ENCODE peak calls at places on chromosomes 16 and 17, in five cellular contexts. X is skeletal muscle cell, V is MG63, F is foreskin fibroblast, S is sigmoid colon. G is an unnamed sample.
A peak's percentile ranks its signal among the peaks of the same experiment; 100 is the strongest.

GRCh38 chr16:24289301-24289700 is 33.2 kb downstream of the CACNG3 start:
- DNase-seq in X (no peak), V (no peak), F (no peak), S (no peak), G (no peak)

GRCh38 chr17:33038740-33039139 is 47.1 kb downstream of the SPACA3 start:
- DNase-seq in X (no peak), V (peak; percentile 15), F (no peak), S (no peak), G (no peak)

GRCh38 chr17:27489045-27489715 is 32.9 kb downstream of the KSR1 start:
- DNase-seq in X (no peak), V (peak; percentile 74), F (peak; percentile 19), S (peak; percentile 87), G (peak; percentile 21)

GRCh38 chr17:1462164-1463112 is 6.4 kb upstream of the CRK start:
- DNase-seq in X (no peak), V (no peak), F (no peak), S (no peak), G (no peak)

GRCh38 chr16:78478267-78478821 is 378.9 kb downstream of the WWOX start:
- DNase-seq in X (no peak), V (no peak), F (no peak), S (no peak), G (no peak)

GRCh38 chr17:44307387-44308186 is 814 bp upstream of the RUNDC3A start:
- DNase-seq in X (no peak), V (peak; percentile 46), F (peak; percentile 26), S (peak; percentile 85), G (no peak)

GRCh38 chr16:23712976-23713375 is at the start of gene ERN2:
- DNase-seq in X (no peak), V (no peak), F (no peak), S (no peak), G (no peak)

GRCh38 chr16:79021991-79022390 is 578.5 kb downstream of the MAF start:
- DNase-seq in X (no peak), V (no peak), F (no peak), S (no peak), G (no peak)

GRCh38 chr17:58541249-58541648 is 26.8 kb upstream of the MTMR4 start:
- DNase-seq in X (no peak), V (no peak), F (no peak), S (no peak), G (no peak)

GRCh38 chr16:89845417-89845816 is 17.1 kb downstream of the SPIRE2 start:
- DNase-seq in X (no peak), V (no peak), F (no peak), S (no peak), G (no peak)

GRCh38 chr17:2399572-2400473 is 1.0 kb downstream of the MNT start:
- DNase-seq in X (peak; percentile 90), V (peak; percentile 92), F (peak; percentile 98), S (peak; percentile 99), G (peak; percentile 88)

GRCh38 chr17:64074704-64075484 is 54.5 kb upstream of the ICAM2 start:
- DNase-seq in X (peak; percentile 36), V (no peak), F (peak; percentile 65), S (no peak), G (peak; percentile 76)

GRCh38 chr16:27787661-27788060 is 237.7 kb downstream of the KATNIP start:
- DNase-seq in X (no peak), V (no peak), F (no peak), S (no peak), G (no peak)

GRCh38 chr16:4682616-4683254 is 10.6 kb upstream of the NUDT16L1 start:
- DNase-seq in X (no peak), V (no peak), F (no peak), S (peak; percentile 77), G (no peak)

GRCh38 chr17:79781691-79782575 is 4.0 kb downstream of the CBX2 start:
- DNase-seq in X (no peak), V (no peak), F (no peak), S (no peak), G (no peak)

GRCh38 chr17:16433514-16433913 is 18.1 kb downstream of the TRPV2 start:
- DNase-seq in X (no peak), V (no peak), F (no peak), S (no peak), G (no peak)

GRCh38 chr17:40190197-40191021 is 13.1 kb downstream of the RAPGEFL1 start:
- DNase-seq in X (no peak), V (no peak), F (no peak), S (no peak), G (no peak)

GRCh38 chr17:45949755-45950320 is 49.2 kb upstream of the STH start:
- DNase-seq in X (no peak), V (no peak), F (no peak), S (peak; percentile 55), G (no peak)

GRCh38 chr16:68074850-68075249 is 10.3 kb upstream of the NFATC3 start:
- DNase-seq in X (no peak), V (no peak), F (no peak), S (no peak), G (no peak)

GRCh38 chr17:45905812-45906211 is 11.5 kb downstream of the MAPT start:
- DNase-seq in X (no peak), V (no peak), F (no peak), S (no peak), G (no peak)

GRCh38 chr16:49821614-49822282 is 34.2 kb downstream of the ZNF423 start:
- DNase-seq in X (no peak), V (no peak), F (no peak), S (no peak), G (no peak)

GRCh38 chr17:57077000-57077399 is 8.0 kb upstream of the AKAP1 start:
- DNase-seq in X (no peak), V (no peak), F (no peak), S (no peak), G (no peak)

GRCh38 chr17:57075193-57075592 is 9.9 kb upstream of the AKAP1 start:
- DNase-seq in X (no peak), V (no peak), F (no peak), S (no peak), G (no peak)

GRCh38 chr17:57080708-57081107 is 4.3 kb upstream of the AKAP1 start:
- DNase-seq in X (no peak), V (no peak), F (no peak), S (no peak), G (no peak)

GRCh38 chr17:57075785-57076184 is 9.3 kb upstream of the AKAP1 start:
- DNase-seq in X (no peak), V (no peak), F (no peak), S (no peak), G (no peak)

DNA sequence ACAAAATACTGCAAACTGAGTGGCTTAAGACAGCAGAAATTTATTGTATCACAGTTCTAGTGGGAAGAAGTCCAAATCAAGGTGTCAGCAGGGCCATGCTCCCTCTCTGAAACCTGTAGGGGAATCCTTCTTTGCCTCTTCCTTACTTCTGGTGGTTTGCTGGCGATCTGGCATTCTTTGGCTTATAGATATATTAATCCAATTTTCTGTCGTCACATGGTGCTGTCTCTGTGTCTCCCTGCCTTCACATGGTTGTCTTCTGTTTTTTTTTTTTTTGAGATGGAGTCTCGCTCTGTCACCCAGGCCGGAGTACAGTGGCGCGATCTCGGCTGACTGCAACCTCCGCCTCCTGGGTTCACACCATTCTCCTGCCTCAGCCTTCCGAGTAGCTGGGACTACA is 6.8 kb upstream of the AKAP1 start:
- DNase-seq in X (no peak), V (no peak), F (no peak), S (no peak), G (no peak)
- H3K4me3 ChIP-seq in X (no peak overlapping the region), V (no peak overlapping the region), F (no peak overlapping the region), S (no peak overlapping the region), G (no peak overlapping the region)

GRCh38 chr17:4584125-4584834 is at the start of gene SMTNL2:
- DNase-seq in X (no peak), V (no peak), F (no peak), S (peak; percentile 73), G (no peak)

GRCh38 chr17:4583206-4583605 is 1.1 kb upstream of the SMTNL2 start:
- DNase-seq in X (no peak), V (no peak), F (no peak), S (no peak), G (no peak)

GRCh38 chr17:4584835-4585187 is 482 bp downstream of the SMTNL2 start:
- DNase-seq in X (no peak), V (no peak), F (no peak), S (no peak), G (no peak)

GRCh38 chr17:4582691-4583090 is 1.6 kb upstream of the SMTNL2 start:
- DNase-seq in X (no peak), V (no peak), F (no peak), S (no peak), G (no peak)

GRCh38 chr17:4583796-4584124 is 569 bp upstream of the SMTNL2 start:
- DNase-seq in X (no peak), V (no peak), F (no peak), S (no peak), G (no peak)
- H3K4me3 ChIP-seq in X (no peak overlapping the region), V (no peak overlapping the region), F (no peak overlapping the region), S (peak overlapping the region; percentile 50), G (no peak overlapping the region)

DNA sequence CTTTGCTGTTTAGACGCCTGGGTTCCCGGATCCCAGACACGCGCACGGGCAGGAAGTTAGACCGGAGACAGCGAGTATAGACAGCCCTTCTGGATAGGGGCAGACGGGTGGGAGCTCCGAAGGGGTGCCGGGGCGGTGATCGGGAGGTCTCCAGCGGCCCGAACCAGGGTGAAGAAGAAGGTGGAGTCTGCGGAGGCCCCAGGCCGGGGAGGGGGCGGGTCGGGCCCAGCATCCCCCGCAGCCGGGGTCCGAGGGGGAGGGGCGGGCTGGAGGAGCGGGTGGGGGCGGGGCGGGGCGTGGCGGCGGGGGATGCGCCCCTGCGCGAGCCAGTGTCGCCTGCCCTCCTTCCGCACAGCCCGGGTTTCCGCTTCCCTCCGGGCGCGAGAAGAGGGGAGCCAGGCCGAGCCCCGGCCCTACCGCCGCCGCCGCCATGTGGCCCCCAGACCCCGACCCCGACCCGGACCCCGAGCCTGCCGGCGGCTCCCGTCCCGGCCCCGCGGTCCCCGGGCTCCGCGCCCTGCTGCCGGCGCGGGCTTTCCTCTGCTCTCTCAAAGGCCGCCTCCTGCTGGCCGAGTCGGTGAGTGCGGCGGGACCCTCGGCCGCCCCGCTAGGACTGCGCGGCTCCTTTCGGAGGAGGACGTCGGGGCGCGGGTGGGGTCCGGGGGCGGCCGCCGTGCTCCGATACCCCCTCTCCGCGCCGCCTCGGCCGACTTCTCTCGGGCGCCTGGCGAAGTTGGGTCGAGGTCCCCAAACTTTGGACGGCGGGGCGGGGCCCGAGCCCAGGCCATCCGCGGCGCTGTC is at the start of gene CMTM3:
- DNase-seq in X (no peak), V (peak; percentile 53), F (peak; percentile 44), S (peak; percentile 80), G (no peak)
- H3K4me3 ChIP-seq in X (peak within 1 kb of the TSS; percentile 76), V (peak within 1 kb of the TSS; percentile 74), F (peak within 1 kb of the TSS; percentile 78), S (peak within 1 kb of the TSS; percentile 86), G (peak within 1 kb of the TSS; percentile 49)

GRCh38 chr17:7296189-7296861 is 1.9 kb upstream of the YBX2 start:
- DNase-seq in X (no peak), V (peak; percentile 78), F (peak; percentile 78), S (peak; percentile 94), G (no peak)

GRCh38 chr17:7293821-7294613 is 422 bp downstream of the YBX2 start:
- DNase-seq in X (no peak), V (peak; percentile 16), F (no peak), S (no peak), G (no peak)

GRCh38 chr17:7293131-7293557 is 1.3 kb downstream of the YBX2 start:
- DNase-seq in X (no peak), V (peak; percentile 19), F (no peak), S (no peak), G (no peak)

GRCh38 chr17:7294614-7295153 is at the start of gene YBX2:
- DNase-seq in X (no peak), V (peak; percentile 80), F (peak; percentile 18), S (no peak), G (no peak)

GRCh38 chr17:7295230-7296180 is 1.1 kb upstream of the YBX2 start:
- DNase-seq in X (no peak), V (no peak), F (no peak), S (no peak), G (no peak)
- H3K4me3 ChIP-seq in X (no peak overlapping the region), V (no peak overlapping the region), F (no peak overlapping the region), S (peak overlapping the region; percentile 25), G (peak overlapping the region; percentile 21)

GRCh38 chr17:8173871-8174322 is 2.3 kb downstream of the TMEM107 start:
- DNase-seq in X (no peak), V (no peak), F (no peak), S (no peak), G (no peak)
- H3K4me3 ChIP-seq in X (peak overlapping the region; percentile 52), V (peak overlapping the region; percentile 60), F (peak overlapping the region; percentile 53), S (peak overlapping the region; percentile 53), G (peak overlapping the region; percentile 18)